ENCODE peak calls at places on chromosome 7, in five cellular contexts. F, X, W, U and Y are unnamed samples. For H3K9me3, the result is how much of the 10 kb centered on the place peaks cover.

GRCh38 chr7:49623943-49624342 is 149.5 kb upstream of the VWC2 start:
- DNase-seq in F (no peak), X (no peak), W (no peak), U (no peak), Y (no peak)

GRCh38 chr7:35889001-35889400 is 88.1 kb downstream of the SEPTIN7 start:
- DNase-seq in F (no peak), X (no peak), W (no peak), U (no peak), Y (no peak)

GRCh38 chr7:70634610-70635068 is 497.3 kb upstream of the GALNT17 start:
- DNase-seq in F (no peak), X (no peak), W (no peak), U (no peak), Y (no peak)

GRCh38 chr7:63900394-63901203 is 98.0 kb upstream of the ZNF722 start:
- DNase-seq in F (no peak), X (peak), W (no peak), U (peak), Y (peak)

GRCh38 chr7:81236560-81236959 is 317.7 kb upstream of the SEMA3C start:
- DNase-seq in F (no peak), X (no peak), W (no peak), U (no peak), Y (no peak)

GRCh38 chr7:68438016-68438415 is 1160.3 kb upstream of the AUTS2 start:
- DNase-seq in F (no peak), X (no peak), W (peak), U (no peak), Y (no peak)

GRCh38 chr7:1533569-1534329 is 3.2 kb downstream of the MAFK start:
- DNase-seq in F (no peak), X (no peak), W (peak), U (no peak), Y (no peak)

GRCh38 chr7:101618916-101619315 is 10.2 kb downstream of the MYL10 start:
- DNase-seq in F (no peak), X (no peak), W (no peak), U (no peak), Y (no peak)

GRCh38 chr7:1909476-1909875 is 239.4 kb downstream of the ELFN1 start:
- DNase-seq in F (no peak), X (no peak), W (no peak), U (no peak), Y (no peak)

GRCh38 chr7:150852371-150852905 is at the start of gene AOC1:
- DNase-seq in F (peak), X (no peak), W (peak), U (peak), Y (no peak)

GRCh38 chr7:149823191-149823630 is 15.0 kb upstream of the ZNF862 start:
- DNase-seq in F (no peak), X (no peak), W (no peak), U (no peak), Y (no peak)

GRCh38 chr7:20083781-20084180 is 133.4 kb downstream of the MACC1 start:
- DNase-seq in F (no peak), X (no peak), W (peak), U (no peak), Y (no peak)

GRCh38 chr7:151782598-151783448 is 94.1 kb downstream of the PRKAG2 start:
- DNase-seq in F (peak), X (peak), W (peak), U (peak), Y (peak)

GRCh38 chr7:151503902-151504714 is 15.6 kb downstream of the RHEB start:
- DNase-seq in F (no peak), X (no peak), W (peak), U (peak), Y (no peak)

GRCh38 chr7:33905389-33906032 is at the start of gene BMPER:
- DNase-seq in F (peak), X (no peak), W (no peak), U (no peak), Y (no peak)
- H3K27ac ChIP-seq in F (no peak), X (no peak), W (no peak), U (no peak), Y (no peak)

GRCh38 chr7:122546496-122546895 is 152.4 kb downstream of the RNF133 start:
- DNase-seq in F (no peak), X (no peak), W (no peak), U (no peak), Y (no peak)

GRCh38 chr7:122549578-122549977 is 149.3 kb downstream of the RNF133 start:
- DNase-seq in F (no peak), X (no peak), W (no peak), U (no peak), Y (no peak)

GRCh38 chr7:122552769-122553168 is 146.1 kb downstream of the RNF133 start:
- DNase-seq in F (no peak), X (no peak), W (no peak), U (no peak), Y (no peak)

GRCh38 chr7:122553761-122554160 is 145.2 kb downstream of the RNF133 start:
- DNase-seq in F (no peak), X (no peak), W (no peak), U (no peak), Y (no peak)

GRCh38 chr7:122550545-122550944 is 148.4 kb downstream of the RNF133 start:
- DNase-seq in F (no peak), X (no peak), W (no peak), U (no peak), Y (no peak)
- H3K9me3 ChIP-seq in F (under half), X (under half), W (under half), U (under half), Y (under half)

GRCh38 chr7:44060091-44060947 is 5.0 kb downstream of the PGAM2 start:
- DNase-seq in F (no peak), X (no peak), W (no peak), U (no peak), Y (no peak)
- H3K27ac ChIP-seq in F (no peak), X (no peak), W (no peak), U (no peak), Y (no peak)

GRCh38 chr7:6183006-6183405 is 89.4 kb downstream of the CYTH3 start:
- DNase-seq in F (no peak), X (no peak), W (no peak), U (no peak), Y (no peak)

GRCh38 chr7:6181136-6181535 is 91.3 kb downstream of the CYTH3 start:
- DNase-seq in F (no peak), X (no peak), W (no peak), U (no peak), Y (no peak)

GRCh38 chr7:6178273-6179029 is 94.0 kb downstream of the CYTH3 start:
- DNase-seq in F (no peak), X (no peak), W (no peak), U (no peak), Y (no peak)

GRCh38 chr7:6179620-6180343 is 92.6 kb downstream of the CYTH3 start:
- DNase-seq in F (no peak), X (no peak), W (no peak), U (no peak), Y (no peak)

DNA sequence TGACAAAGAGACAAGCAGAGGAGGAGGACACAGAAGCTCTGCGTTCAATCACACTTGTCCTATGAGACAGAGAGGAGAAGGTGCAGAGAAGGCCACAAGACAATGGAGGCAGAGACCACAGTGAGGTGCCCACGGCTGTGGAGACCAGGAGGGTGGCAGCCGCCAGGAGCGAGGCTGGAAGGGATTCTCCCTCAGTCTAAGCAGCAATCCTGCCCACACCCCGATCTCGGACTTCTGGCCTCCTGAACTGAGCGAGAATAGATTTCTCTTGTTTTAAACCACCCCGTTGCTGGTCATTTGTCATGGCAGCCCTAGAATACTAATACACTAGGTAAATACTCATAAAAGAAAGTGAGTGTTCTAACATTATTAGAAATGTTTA is 92.1 kb downstream of the CYTH3 start:
- DNase-seq in F (no peak), X (no peak), W (no peak), U (no peak), Y (no peak)
- H3K9me3 ChIP-seq in F (under half), X (under half), W (under half), U (under half), Y (under half)